ENCODE peak calls at places on chromosomes 5 and 9, in four cellular contexts. One of them, this sample, is unnamed.

GRCh38 chr5:68450245-68450852 is 234.8 kb downstream of the PIK3R1 start:
- DNase-seq in body of pancreas: no peak
- DNase-seq in IMR-90: peak; percentile 77
- DNase-seq in epithelial cell of esophagus: peak; percentile 73
- DNase-seq in this sample: no peak

GRCh38 chr5:14663734-14664269 is 716 bp upstream of the OTULIN start:
- DNase-seq in body of pancreas: peak; percentile 25
- DNase-seq in IMR-90: no peak
- DNase-seq in epithelial cell of esophagus: no peak
- DNase-seq in this sample: peak; percentile 25

GRCh38 chr5:173484569-173484968 is 131.9 kb downstream of the BOD1 start:
- DNase-seq in body of pancreas: peak; percentile 5
- DNase-seq in IMR-90: no peak
- DNase-seq in epithelial cell of esophagus: no peak
- DNase-seq in this sample: no peak

GRCh38 chr5:73945505-73945904 is 319.5 kb downstream of the ARHGEF28 start:
- DNase-seq in body of pancreas: peak; percentile 38
- DNase-seq in IMR-90: no peak
- DNase-seq in epithelial cell of esophagus: no peak
- DNase-seq in this sample: no peak

GRCh38 chr9:103169798-103170197 is 174.7 kb downstream of the CYLC2 start:
- DNase-seq in body of pancreas: no peak
- DNase-seq in IMR-90: no peak
- DNase-seq in epithelial cell of esophagus: no peak
- DNase-seq in this sample: no peak

GRCh38 chr9:21919377-21920362 is 74.5 kb downstream of the CDKN2A start:
- DNase-seq in body of pancreas: no peak
- DNase-seq in IMR-90: peak; percentile 88
- DNase-seq in epithelial cell of esophagus: peak; percentile 66
- DNase-seq in this sample: peak; percentile 66

GRCh38 chr5:135213466-135214239 is 179.6 kb upstream of the PITX1 start:
- DNase-seq in body of pancreas: no peak
- DNase-seq in IMR-90: no peak
- DNase-seq in epithelial cell of esophagus: no peak
- DNase-seq in this sample: no peak

GRCh38 chr9:134165357-134166315 is 1.3 kb upstream of the RNU6ATAC start:
- DNase-seq in body of pancreas: peak; percentile 41
- DNase-seq in IMR-90: peak; percentile 19
- DNase-seq in epithelial cell of esophagus: peak; percentile 44
- DNase-seq in this sample: peak; percentile 36

GRCh38 chr9:85738509-85738908 is 3.2 kb downstream of the AGTPBP1 start:
- DNase-seq in body of pancreas: no peak
- DNase-seq in IMR-90: no peak
- DNase-seq in epithelial cell of esophagus: no peak
- DNase-seq in this sample: no peak
- H3K4me3 ChIP-seq in body of pancreas: no peak overlapping the region
- H3K4me3 ChIP-seq in IMR-90: no peak overlapping the region
- H3K4me3 ChIP-seq in epithelial cell of esophagus: no peak overlapping the region
- H3K4me3 ChIP-seq in this sample: no peak overlapping the region

GRCh38 chr5:60960591-60960990 is 15.6 kb downstream of the NDUFAF2 start:
- DNase-seq in body of pancreas: no peak
- DNase-seq in IMR-90: peak; percentile 46
- DNase-seq in epithelial cell of esophagus: peak; percentile 27
- DNase-seq in this sample: peak; percentile 14

GRCh38 chr5:60958712-60959111 is 13.7 kb downstream of the NDUFAF2 start:
- DNase-seq in body of pancreas: no peak
- DNase-seq in IMR-90: no peak
- DNase-seq in epithelial cell of esophagus: no peak
- DNase-seq in this sample: no peak

GRCh38 chr5:60961685-60962084 is 16.7 kb downstream of the NDUFAF2 start:
- DNase-seq in body of pancreas: no peak
- DNase-seq in IMR-90: peak; percentile 61
- DNase-seq in epithelial cell of esophagus: no peak
- DNase-seq in this sample: peak; percentile 67

GRCh38 chr5:60958088-60958487 is 13.1 kb downstream of the NDUFAF2 start:
- DNase-seq in body of pancreas: no peak
- DNase-seq in IMR-90: no peak
- DNase-seq in epithelial cell of esophagus: no peak
- DNase-seq in this sample: no peak

DNA sequence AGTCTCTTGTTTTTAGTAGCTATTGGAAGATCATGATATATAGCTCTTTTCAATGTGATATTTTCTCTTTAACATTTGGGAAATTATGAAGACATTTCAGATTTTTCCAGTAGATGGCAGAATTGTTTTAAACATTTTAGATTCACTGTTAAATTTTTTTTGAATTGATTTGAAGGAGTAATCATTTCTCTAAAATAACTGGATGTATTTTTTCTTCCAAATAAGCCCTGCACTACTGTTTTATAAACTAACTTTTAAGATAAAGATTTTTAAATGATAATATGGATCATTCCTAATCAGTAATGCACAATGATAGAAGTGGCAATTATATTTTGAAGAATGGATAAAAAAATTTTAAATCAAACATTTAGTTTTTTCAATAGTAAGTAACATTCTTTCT is 14.2 kb downstream of the NDUFAF2 start:
- DNase-seq in body of pancreas: no peak
- DNase-seq in IMR-90: peak; percentile 40
- DNase-seq in epithelial cell of esophagus: peak; percentile 22
- DNase-seq in this sample: peak; percentile 29
- TF ChIP-seq CTCF in body of pancreas: no peak
- TF ChIP-seq CTCF in IMR-90: peak; percentile 50
- TF ChIP-seq CTCF in epithelial cell of esophagus: no peak
- TF ChIP-seq CTCF in this sample: peak; percentile 52

GRCh38 chr5:175659546-175660248 is 1.8 kb downstream of the HRH2 start:
- DNase-seq in body of pancreas: no peak
- DNase-seq in IMR-90: no peak
- DNase-seq in epithelial cell of esophagus: no peak
- DNase-seq in this sample: no peak

GRCh38 chr5:175655411-175655810 is 2.5 kb upstream of the HRH2 start:
- DNase-seq in body of pancreas: no peak
- DNase-seq in IMR-90: no peak
- DNase-seq in epithelial cell of esophagus: no peak
- DNase-seq in this sample: no peak

GRCh38 chr5:175656966-175657365 is 905 bp upstream of the HRH2 start:
- DNase-seq in body of pancreas: no peak
- DNase-seq in IMR-90: no peak
- DNase-seq in epithelial cell of esophagus: no peak
- DNase-seq in this sample: no peak

GRCh38 chr5:175657593-175658271 is at the start of gene HRH2:
- DNase-seq in body of pancreas: no peak
- DNase-seq in IMR-90: no peak
- DNase-seq in epithelial cell of esophagus: no peak
- DNase-seq in this sample: no peak

DNA sequence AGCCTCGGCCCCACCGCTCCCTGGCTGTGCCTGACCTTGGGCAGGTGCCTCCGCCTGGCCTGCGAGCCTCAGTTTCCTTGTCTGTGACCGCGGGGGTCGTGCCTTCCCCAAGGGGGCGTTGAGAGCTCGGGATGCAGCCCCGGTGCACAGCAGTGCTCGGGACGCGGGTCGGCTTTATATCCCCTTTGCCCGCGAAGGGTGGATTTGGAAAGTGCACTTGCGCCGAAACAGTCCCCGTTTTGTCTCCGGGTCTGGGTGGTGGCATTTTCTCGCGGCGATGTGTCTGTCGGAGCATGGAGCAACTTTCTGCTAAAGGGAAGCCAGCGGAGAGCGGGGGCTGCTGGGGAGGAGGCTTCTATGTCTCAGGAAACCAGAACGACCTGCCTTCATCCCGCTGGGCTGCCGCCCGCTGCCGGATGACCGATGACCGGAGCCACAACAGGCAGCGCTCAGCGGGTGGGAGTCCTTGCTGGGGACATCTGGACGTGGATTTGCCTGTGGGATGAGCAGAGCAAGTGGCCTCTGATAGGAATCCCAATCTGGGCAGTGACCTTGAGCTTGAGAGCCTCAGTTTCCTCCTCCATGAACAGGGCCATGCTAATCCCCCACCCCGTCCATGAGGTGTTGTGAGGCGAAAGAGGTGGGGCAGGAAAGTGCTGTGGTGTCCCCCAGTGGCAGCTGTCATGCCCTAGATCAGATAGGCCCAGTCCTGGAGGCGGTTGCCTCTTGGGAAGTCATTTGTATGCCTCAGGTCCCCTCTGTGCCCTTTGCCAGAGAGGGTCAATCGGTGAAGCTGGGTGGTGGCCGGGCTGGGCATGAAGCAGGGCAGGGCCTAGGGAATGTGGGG is 651 bp downstream of the HRH2 start:
- DNase-seq in body of pancreas: no peak
- DNase-seq in IMR-90: no peak
- DNase-seq in epithelial cell of esophagus: no peak
- DNase-seq in this sample: no peak
- H3K4me3 ChIP-seq in body of pancreas: no peak overlapping the region
- H3K4me3 ChIP-seq in IMR-90: no peak overlapping the region
- H3K4me3 ChIP-seq in epithelial cell of esophagus: no peak overlapping the region
- H3K4me3 ChIP-seq in this sample: no peak overlapping the region

DNA sequence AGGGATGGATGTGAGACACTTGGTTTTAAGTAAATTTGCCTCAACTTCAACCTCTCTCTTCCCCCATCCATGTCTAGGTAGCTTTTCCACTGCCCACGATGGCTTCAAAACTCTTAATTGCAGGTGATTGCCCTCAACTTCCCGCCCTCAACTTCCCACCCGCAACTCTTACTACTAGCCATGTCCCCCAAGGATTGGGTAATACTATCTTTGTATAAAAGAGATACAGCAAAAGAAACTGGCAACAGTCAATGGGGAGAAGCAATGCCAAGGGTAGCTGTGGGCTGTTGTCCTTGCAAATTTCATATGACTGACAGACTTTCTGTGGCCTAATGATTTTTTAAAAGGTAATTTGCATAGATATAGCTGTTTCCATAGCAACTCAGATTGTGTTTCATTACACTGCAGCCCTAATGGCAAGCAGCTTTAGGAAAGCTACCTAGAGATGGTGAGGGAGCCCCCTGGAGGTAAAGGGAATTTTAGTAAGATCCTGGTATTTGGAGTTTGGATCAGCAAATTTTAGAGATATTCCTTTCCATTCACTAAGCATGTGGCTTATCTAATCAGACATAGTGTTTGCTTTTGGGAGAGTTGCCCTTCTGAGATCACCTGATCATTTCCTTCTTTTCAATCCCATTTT is 421.5 kb upstream of the DAP start:
- DNase-seq in body of pancreas: no peak
- DNase-seq in IMR-90: peak; percentile 47
- DNase-seq in epithelial cell of esophagus: peak; percentile 16
- DNase-seq in this sample: peak; percentile 50
- TF ChIP-seq CTCF in body of pancreas: no peak
- TF ChIP-seq CTCF in IMR-90: peak; percentile 63
- TF ChIP-seq CTCF in epithelial cell of esophagus: peak; percentile 49
- TF ChIP-seq CTCF in this sample: peak; percentile 72

GRCh38 chr5:94397508-94397907 is 220.9 kb downstream of the KIAA0825 start:
- DNase-seq in body of pancreas: no peak
- DNase-seq in IMR-90: no peak
- DNase-seq in epithelial cell of esophagus: no peak
- DNase-seq in this sample: no peak

GRCh38 chr5:94403483-94403882 is 214.9 kb downstream of the KIAA0825 start:
- DNase-seq in body of pancreas: no peak
- DNase-seq in IMR-90: no peak
- DNase-seq in epithelial cell of esophagus: no peak
- DNase-seq in this sample: no peak

GRCh38 chr5:94396687-94397086 is 221.7 kb downstream of the KIAA0825 start:
- DNase-seq in body of pancreas: no peak
- DNase-seq in IMR-90: no peak
- DNase-seq in epithelial cell of esophagus: no peak
- DNase-seq in this sample: no peak

GRCh38 chr5:94407023-94407422 is 211.4 kb downstream of the KIAA0825 start:
- DNase-seq in body of pancreas: no peak
- DNase-seq in IMR-90: no peak
- DNase-seq in epithelial cell of esophagus: peak; percentile 84
- DNase-seq in this sample: no peak

GRCh38 chr5:94402096-94402495 is 216.3 kb downstream of the KIAA0825 start:
- DNase-seq in body of pancreas: no peak
- DNase-seq in IMR-90: peak; percentile 6
- DNase-seq in epithelial cell of esophagus: no peak
- DNase-seq in this sample: no peak
- H3K4me3 ChIP-seq in body of pancreas: no peak overlapping the region
- H3K4me3 ChIP-seq in IMR-90: no peak overlapping the region
- H3K4me3 ChIP-seq in epithelial cell of esophagus: no peak overlapping the region
- H3K4me3 ChIP-seq in this sample: no peak overlapping the region

GRCh38 chr9:126397056-126397455 is 70.4 kb downstream of the MVB12B start:
- DNase-seq in body of pancreas: no peak
- DNase-seq in IMR-90: no peak
- DNase-seq in epithelial cell of esophagus: no peak
- DNase-seq in this sample: no peak
- TF ChIP-seq CTCF in body of pancreas: no peak
- TF ChIP-seq CTCF in IMR-90: no peak
- TF ChIP-seq CTCF in epithelial cell of esophagus: no peak
- TF ChIP-seq CTCF in this sample: peak; percentile 5

GRCh38 chr9:99626424-99626823 is 195.3 kb upstream of the NR4A3 start:
- DNase-seq in body of pancreas: no peak
- DNase-seq in IMR-90: no peak
- DNase-seq in epithelial cell of esophagus: no peak
- DNase-seq in this sample: no peak
- H3K4me3 ChIP-seq in body of pancreas: no peak overlapping the region
- H3K4me3 ChIP-seq in IMR-90: no peak overlapping the region
- H3K4me3 ChIP-seq in epithelial cell of esophagus: no peak overlapping the region
- H3K4me3 ChIP-seq in this sample: no peak overlapping the region

GRCh38 chr5:58060971-58061370 is 398.9 kb downstream of the PLK2 start:
- DNase-seq in body of pancreas: no peak
- DNase-seq in IMR-90: peak; percentile 78
- DNase-seq in epithelial cell of esophagus: peak; percentile 51
- DNase-seq in this sample: peak; percentile 79
- TF ChIP-seq CTCF in body of pancreas: no peak
- TF ChIP-seq CTCF in IMR-90: no peak
- TF ChIP-seq CTCF in epithelial cell of esophagus: no peak
- TF ChIP-seq CTCF in this sample: no peak

This sample was measured in AG10803.